ENCODE peak calls at places on chromosomes 1 and 21, in nine cellular contexts. R is progenitor cell of endocrine pancreas, M is epithelial cell of esophagus, O is RWPE1, S is cardiac fibroblast, N is IMR-90, Z is nephron progenitor cell, A is choroid plexus epithelial cell, F is OCI-LY7. E is an unnamed sample.

GRCh38 chr1:50978144-50978851 is 8.3 kb downstream of the CDKN2C start:
- DNase-seq in F (peak), M (peak), O (peak), Z (peak), R (peak), A (no peak), N (peak), S (peak), E (peak)

GRCh38 chr1:177183801-177184200 is 13.0 kb downstream of the BRINP2 start:
- DNase-seq in S (no peak), Z (no peak), O (no peak), F (no peak), A (no peak), M (no peak), R (no peak), N (no peak), E (no peak)

GRCh38 chr1:183821309-183822080 is 16.6 kb downstream of the RGL1 start:
- DNase-seq in F (no peak), S (peak), R (no peak), N (no peak), O (no peak), Z (no peak), A (no peak), M (no peak), E (peak)

GRCh38 chr1:212814989-212815388 is 23.3 kb downstream of the TATDN3 start:
- DNase-seq in S (peak), N (no peak), O (no peak), F (peak), M (peak), R (no peak), A (peak), Z (no peak), E (no peak)

GRCh38 chr1:18682375-18682774 is 51.7 kb downstream of the PAX7 start:
- DNase-seq in M (no peak), Z (no peak), R (no peak), A (no peak), N (no peak), F (no peak), O (no peak), S (no peak), E (no peak)

GRCh38 chr1:71850936-71851335 is 431.4 kb downstream of the NEGR1 start:
- DNase-seq in Z (no peak), A (no peak), R (no peak), F (no peak), N (peak), M (no peak), O (no peak), S (peak), E (no peak)

GRCh38 chr1:193537266-193538003 is 351.0 kb upstream of the B3GALT2 start:
- DNase-seq in R (no peak), Z (no peak), M (peak), S (no peak), F (peak), O (no peak), N (no peak), A (no peak), E (no peak)

GRCh38 chr1:24047101-24047459 is 64.9 kb downstream of the MYOM3 start:
- DNase-seq in A (no peak), N (peak), F (no peak), S (peak), R (no peak), Z (no peak), O (peak), M (peak), E (peak)

GRCh38 chr21:43287974-43288755 is 119.4 kb downstream of the CRYAA start:
- DNase-seq in R (no peak), Z (no peak), N (no peak), A (no peak), O (no peak), S (no peak), M (no peak), F (no peak), E (no peak)

GRCh38 chr21:41025057-41025390 is 142.9 kb upstream of the BACE2 start:
- DNase-seq in A (no peak), M (no peak), O (no peak), F (no peak), R (peak), N (no peak), S (no peak), Z (no peak), E (no peak)

GRCh38 chr1:74420497-74420896 is 91.9 kb downstream of the LRRC53 start:
- DNase-seq in N (no peak), M (no peak), Z (no peak), O (no peak), A (no peak), F (no peak), S (no peak), R (no peak), E (no peak)

GRCh38 chr1:155277070-155277895 is at the start of gene HCN3:
- DNase-seq in A (peak), O (peak), M (peak), R (peak), Z (peak), N (peak), F (peak), S (peak), E (peak)

GRCh38 chr1:65431111-65431705 is 10.7 kb downstream of the LEPR start:
- DNase-seq in F (peak), M (peak), R (no peak), N (peak), S (peak), A (peak), Z (no peak), O (no peak), E (peak)

GRCh38 chr1:51567653-51568052 is 48.6 kb upstream of the EPS15 start:
- DNase-seq in Z (no peak), R (no peak), N (peak), F (no peak), M (peak), S (peak), A (peak), O (peak), E (peak)

GRCh38 chr1:82492168-82492567 is 691.4 kb downstream of the ADGRL2 start:
- DNase-seq in F (no peak), M (no peak), Z (no peak), A (no peak), O (no peak), R (no peak), N (no peak), S (no peak), E (no peak)

GRCh38 chr1:193185861-193186714 is at the start of gene B3GALT2:
- DNase-seq in A (peak), R (no peak), Z (no peak), N (peak), S (peak), O (peak), F (no peak), M (peak), E (peak)

GRCh38 chr1:19505694-19506457 is 20.5 kb upstream of the CAPZB start:
- DNase-seq in N (no peak), R (no peak), F (peak), S (no peak), O (no peak), M (no peak), A (no peak), Z (no peak), E (no peak)

GRCh38 chr1:155396874-155397476 is 76.3 kb downstream of the RUSC1 start:
- DNase-seq in R (no peak), Z (no peak), O (no peak), F (no peak), M (no peak), S (no peak), A (no peak), N (no peak), E (no peak)

GRCh38 chr1:10709646-10710045 is 86.8 kb downstream of the CASZ1 start:
- DNase-seq in Z (no peak), F (no peak), S (no peak), R (no peak), O (no peak), M (no peak), N (no peak), A (no peak), E (no peak)

GRCh38 chr1:117045644-117046043 is 14.5 kb upstream of the TTF2 start:
- DNase-seq in S (peak), N (no peak), F (no peak), Z (no peak), A (peak), M (no peak), R (no peak), O (no peak), E (no peak)

GRCh38 chr1:206111528-206111927 is 5.7 kb downstream of the AVPR1B start:
- DNase-seq in M (peak), O (peak), F (no peak), N (no peak), S (peak), R (no peak), A (peak), Z (no peak), E (no peak)

GRCh38 chr21:45255381-45256020 is 32.2 kb downstream of the POFUT2 start:
- DNase-seq in Z (no peak), M (no peak), A (no peak), O (peak), S (no peak), N (no peak), F (peak), R (peak), E (no peak)

GRCh38 chr1:84947536-84948410 is 49.1 kb downstream of the MCOLN2 start:
- DNase-seq in A (no peak), M (peak), O (no peak), S (no peak), F (peak), Z (no peak), N (no peak), R (no peak), E (no peak)

GRCh38 chr1:112937495-112937894 is 18.5 kb downstream of the SLC16A1 start:
- DNase-seq in A (no peak), N (no peak), R (no peak), F (no peak), S (no peak), M (no peak), O (no peak), Z (no peak), E (no peak)

GRCh38 chr21:31609081-31609480 is 50.4 kb upstream of the SOD1 start:
- DNase-seq in F (peak), A (peak), N (no peak), S (no peak), R (no peak), O (no peak), M (no peak), Z (no peak), E (no peak)

GRCh38 chr1:228059536-228060457 is 22.7 kb upstream of the ARF1 start:
- DNase-seq in A (no peak), M (peak), N (no peak), R (peak), Z (peak), S (peak), O (peak), F (peak), E (no peak)

GRCh38 chr1:231981675-231982074 is 355.1 kb downstream of the DISC1 start:
- DNase-seq in O (no peak), A (no peak), F (no peak), S (no peak), Z (no peak), N (no peak), M (no peak), R (no peak), E (no peak)

GRCh38 chr1:190474587-190475305 is 2.9 kb downstream of the BRINP3 start:
- DNase-seq in F (no peak), N (peak), R (no peak), M (no peak), A (no peak), Z (peak), O (no peak), S (no peak), E (no peak)

GRCh38 chr1:41541592-41541952 is 57.1 kb upstream of the EDN2 start:
- DNase-seq in O (no peak), R (no peak), S (no peak), F (no peak), A (no peak), N (no peak), Z (no peak), M (no peak), E (no peak)

GRCh38 chr1:243315933-243316332 is 60.1 kb downstream of the SDCCAG8 start:
- DNase-seq in Z (no peak), R (no peak), F (no peak), N (no peak), S (no peak), A (no peak), M (no peak), O (no peak), E (no peak)

GRCh38 chr1:93190432-93190831 is 9.9 kb downstream of the CCDC18 start:
- DNase-seq in Z (no peak), M (no peak), N (no peak), A (no peak), O (no peak), F (no peak), R (no peak), S (no peak), E (no peak)

GRCh38 chr1:48946070-48946469 is 169.4 kb upstream of the BEND5 start:
- DNase-seq in Z (no peak), M (no peak), A (no peak), S (no peak), R (no peak), F (no peak), O (no peak), N (no peak), E (no peak)

GRCh38 chr1:175702079-175702795 is 41.2 kb downstream of the TNR start:
- DNase-seq in O (no peak), R (no peak), F (no peak), N (no peak), A (no peak), M (no peak), Z (no peak), S (no peak), E (no peak)

GRCh38 chr21:35840197-35840799 is 220.0 kb downstream of the SETD4 start:
- DNase-seq in R (peak), A (peak), Z (peak), S (peak), F (peak), N (peak), M (peak), O (peak), E (peak)

GRCh38 chr1:29878501-29878900 is 642.2 kb downstream of the PTPRU start:
- DNase-seq in M (no peak), R (no peak), S (no peak), F (no peak), A (no peak), N (no peak), O (no peak), Z (no peak), E (no peak)

GRCh38 chr1:175218132-175218531 is 25.6 kb upstream of the KIAA0040 start:
- DNase-seq in S (no peak), A (no peak), R (no peak), Z (no peak), N (no peak), F (peak), M (no peak), O (no peak), E (no peak)

GRCh38 chr1:7526196-7526866 is 244.8 kb upstream of the VAMP3 start:
- DNase-seq in S (no peak), M (peak), A (no peak), O (peak), R (no peak), N (no peak), F (no peak), Z (no peak), E (peak)

GRCh38 chr1:209769956-209770355 is 14.1 kb downstream of the TRAF3IP3 start:
- DNase-seq in A (peak), S (peak), N (no peak), Z (no peak), M (no peak), R (no peak), O (no peak), F (no peak), E (no peak)

GRCh38 chr1:20440785-20441200 is 45.2 kb downstream of the CAMK2N1 start:
- DNase-seq in O (peak), Z (peak), R (no peak), S (peak), A (peak), N (peak), F (peak), M (peak), E (peak)

GRCh38 chr1:54861070-54861761 is 25.8 kb downstream of the DHCR24 start:
- DNase-seq in A (peak), F (peak), N (no peak), R (no peak), S (peak), O (no peak), M (no peak), Z (no peak), E (peak)

GRCh38 chr1:58783090-58783992 is 506 bp downstream of the JUN start:
- DNase-seq in F (peak), N (peak), O (no peak), R (peak), Z (peak), A (peak), M (peak), S (peak), E (peak)

GRCh38 chr1:58779837-58780585 is 3.8 kb downstream of the JUN start:
- DNase-seq in A (peak), S (peak), N (peak), R (no peak), M (peak), O (no peak), F (no peak), Z (no peak), E (peak)

GRCh38 chr1:58780586-58781452 is 3.0 kb downstream of the JUN start:
- DNase-seq in Z (no peak), N (peak), S (peak), O (no peak), R (no peak), A (peak), M (peak), F (no peak), E (peak)

GRCh38 chr1:58782308-58783089 is 1.3 kb downstream of the JUN start:
- DNase-seq in S (peak), N (peak), R (peak), Z (peak), M (peak), F (peak), A (peak), O (no peak), E (peak)

DNA sequence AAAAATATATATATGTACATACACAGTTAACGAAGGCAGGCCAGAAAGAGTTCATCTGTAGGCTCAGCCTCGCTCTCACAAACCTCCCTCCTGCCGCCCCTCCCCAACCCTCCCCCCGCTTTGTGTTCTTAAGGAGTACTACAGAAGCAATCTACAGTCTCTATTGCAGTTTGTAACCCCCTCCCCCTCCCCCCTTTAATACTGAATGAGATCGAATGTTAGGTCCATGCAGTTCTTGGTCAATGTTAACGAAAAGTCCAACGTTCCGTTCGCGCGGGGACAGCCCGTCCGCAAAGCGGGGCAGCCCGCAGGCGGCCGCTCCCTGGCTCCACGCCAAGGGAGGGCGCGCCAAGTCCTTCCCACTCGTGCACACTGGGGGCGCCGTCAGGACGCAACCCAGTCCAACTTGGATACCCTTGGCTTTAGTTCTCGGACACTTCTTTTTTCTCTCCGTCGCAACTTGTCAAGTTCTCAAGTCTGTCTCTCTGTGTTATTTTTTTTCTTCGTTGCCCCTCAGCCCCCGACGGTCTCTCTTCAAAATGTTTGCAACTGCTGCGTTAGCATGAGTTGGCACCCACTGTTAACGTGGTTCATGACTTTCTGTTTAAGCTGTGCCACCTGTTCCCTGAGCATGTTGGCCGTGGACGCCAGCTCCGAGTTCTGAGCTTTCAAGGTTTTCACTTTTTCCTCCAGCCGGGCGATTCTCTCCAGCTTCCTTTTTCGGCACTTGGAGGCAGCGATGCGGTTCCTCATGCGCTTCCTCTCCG is 2.1 kb downstream of the JUN start:
- DNase-seq in R (peak), N (peak), F (peak), M (peak), Z (peak), S (peak), A (peak), O (no peak), E (peak)
- TF ChIP-seq CTCF in R (peak), N (peak), F (peak), M (peak), Z (peak), S (peak), A (peak), O (peak), E (peak)

GRCh38 chr1:222455188-222455879 is 92.6 kb downstream of the HHIPL2 start:
- DNase-seq in S (peak), A (peak), O (peak), M (peak), R (peak), N (peak), F (peak), Z (peak), E (peak)
- TF ChIP-seq CTCF in S (peak), A (peak), O (peak), M (peak), R (peak), N (peak), F (peak), Z (peak), E (peak)

DNA sequence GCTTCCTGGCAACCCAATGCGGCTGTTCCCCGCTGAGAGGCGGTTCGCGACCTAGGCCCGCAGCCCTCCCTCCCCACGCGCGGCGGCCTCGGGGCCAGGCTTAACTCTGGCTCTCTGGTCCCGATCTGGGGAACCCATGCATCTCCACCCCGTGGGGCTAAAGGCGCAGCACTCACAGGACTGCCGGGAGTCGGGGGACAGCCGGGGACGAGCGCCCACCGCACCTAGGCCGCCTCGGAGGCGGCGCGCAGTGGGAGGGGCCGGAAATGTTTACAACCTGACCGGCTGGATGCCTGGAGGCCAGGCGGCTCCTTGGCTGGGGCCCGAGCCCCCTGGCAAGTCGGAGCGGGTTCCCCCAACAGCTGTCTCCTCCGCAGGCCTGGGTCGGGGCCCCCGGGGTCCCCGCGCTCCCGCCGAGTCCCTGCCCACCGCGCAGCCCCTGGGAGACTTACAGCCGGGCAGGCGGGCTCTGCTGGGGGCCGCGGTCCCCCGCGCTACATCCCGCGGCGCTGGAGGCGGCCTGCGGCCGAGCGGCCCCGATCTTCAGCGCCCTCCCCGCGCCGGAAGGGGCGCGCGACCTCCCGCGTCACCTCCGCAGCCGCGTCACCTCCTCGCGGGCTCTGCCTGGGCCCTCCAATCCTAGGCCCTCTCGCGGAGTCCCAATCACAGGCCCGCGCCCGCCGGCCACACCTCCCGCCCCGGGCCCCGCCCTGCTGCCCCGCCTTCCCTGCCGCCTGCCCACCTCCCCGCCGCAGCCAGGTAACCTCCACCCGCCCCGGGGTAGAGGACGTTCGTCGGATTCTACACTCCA is at the start of gene ADIPOR1:
- DNase-seq in N (peak), A (peak), F (peak), R (peak), S (peak), O (peak), M (peak), Z (peak), E (peak)
- TF ChIP-seq CTCF in N (peak), A (no peak), F (no peak), R (peak), S (no peak), O (no peak), M (no peak), Z (no peak), E (peak)

GRCh38 chr1:91501527-91501859 is 842 bp downstream of the CDC7 start:
- DNase-seq in S (peak), O (peak), R (no peak), F (peak), M (peak), Z (no peak), A (peak), N (peak), E (no peak)

GRCh38 chr1:91499346-91499745 is 1.3 kb upstream of the CDC7 start:
- DNase-seq in Z (no peak), R (no peak), F (no peak), N (no peak), A (no peak), M (no peak), S (no peak), O (no peak), E (no peak)

GRCh38 chr1:91502138-91502881 is 1.7 kb downstream of the CDC7 start:
- DNase-seq in O (no peak), A (no peak), N (no peak), F (peak), S (peak), Z (no peak), M (no peak), R (no peak), E (no peak)

GRCh38 chr1:91499904-91500755 is 521 bp upstream of the CDC7 start:
- DNase-seq in S (no peak), F (peak), A (no peak), N (no peak), O (no peak), R (no peak), Z (no peak), M (no peak), E (no peak)

GRCh38 chr1:91500756-91501526 is at the start of gene CDC7:
- DNase-seq in A (peak), F (peak), M (peak), S (peak), O (peak), N (peak), R (peak), Z (peak), E (peak)
- TF ChIP-seq CTCF in A (peak), F (no peak), M (peak), S (peak), O (peak), N (peak), R (peak), Z (peak), E (peak)